ENCODE peak calls at places on chromosome 1, in nine cellular contexts. One of them, this sample, is unnamed.
A peak's percentile ranks its signal among the peaks of the same experiment; 100 is the strongest.

GRCh38 chr1:110068646-110069301 is 1.7 kb downstream of the ALX3 start:
- DNase-seq in CD8-positive, alpha-beta T cell: no peak
- DNase-seq in effector memory CD4-positive, alpha-beta T cell: no peak
- DNase-seq in Karpas-422: no peak
- DNase-seq in testis: no peak
- DNase-seq in esophagus squamous epithelium: no peak
- DNase-seq in tibial nerve: no peak
- DNase-seq in thoracic aorta: no peak
- DNase-seq in upper lobe of right lung: no peak
- DNase-seq in this sample: peak; percentile 32

GRCh38 chr1:18109756-18110597 is 2.4 kb downstream of the IGSF21 start:
- DNase-seq in CD8-positive, alpha-beta T cell: no peak
- DNase-seq in effector memory CD4-positive, alpha-beta T cell: no peak
- DNase-seq in Karpas-422: no peak
- DNase-seq in testis: peak; percentile 59
- DNase-seq in esophagus squamous epithelium: no peak
- DNase-seq in tibial nerve: peak; percentile 46
- DNase-seq in thoracic aorta: no peak
- DNase-seq in upper lobe of right lung: no peak
- DNase-seq in this sample: peak; percentile 36

GRCh38 chr1:67675800-67676199 is 9.2 kb upstream of the GADD45A start:
- DNase-seq in CD8-positive, alpha-beta T cell: no peak
- DNase-seq in effector memory CD4-positive, alpha-beta T cell: no peak
- DNase-seq in Karpas-422: peak; percentile 64
- DNase-seq in testis: no peak
- DNase-seq in esophagus squamous epithelium: no peak
- DNase-seq in tibial nerve: no peak
- DNase-seq in thoracic aorta: no peak
- DNase-seq in upper lobe of right lung: no peak
- DNase-seq in this sample: no peak

GRCh38 chr1:2975466-2976179 is 45.6 kb upstream of the ACTRT2 start:
- DNase-seq in CD8-positive, alpha-beta T cell: no peak
- DNase-seq in effector memory CD4-positive, alpha-beta T cell: no peak
- DNase-seq in Karpas-422: no peak
- DNase-seq in testis: peak; percentile 37
- DNase-seq in esophagus squamous epithelium: no peak
- DNase-seq in tibial nerve: no peak
- DNase-seq in thoracic aorta: no peak
- DNase-seq in upper lobe of right lung: peak; percentile 53
- DNase-seq in this sample: no peak

GRCh38 chr1:74467786-74468377 is 44.5 kb downstream of the LRRC53 start:
- DNase-seq in CD8-positive, alpha-beta T cell: no peak
- DNase-seq in effector memory CD4-positive, alpha-beta T cell: no peak
- DNase-seq in Karpas-422: no peak
- DNase-seq in testis: no peak
- DNase-seq in esophagus squamous epithelium: no peak
- DNase-seq in tibial nerve: no peak
- DNase-seq in thoracic aorta: no peak
- DNase-seq in upper lobe of right lung: no peak
- DNase-seq in this sample: peak; percentile 48

GRCh38 chr1:50542362-50542761 is 119.1 kb upstream of the DMRTA2 start:
- DNase-seq in CD8-positive, alpha-beta T cell: no peak
- DNase-seq in effector memory CD4-positive, alpha-beta T cell: no peak
- DNase-seq in Karpas-422: no peak
- DNase-seq in testis: no peak
- DNase-seq in esophagus squamous epithelium: no peak
- DNase-seq in tibial nerve: no peak
- DNase-seq in thoracic aorta: no peak
- DNase-seq in upper lobe of right lung: no peak
- DNase-seq in this sample: peak; percentile 32

GRCh38 chr1:218401896-218402770 is 57.0 kb downstream of the TGFB2 start:
- DNase-seq in CD8-positive, alpha-beta T cell: no peak
- DNase-seq in effector memory CD4-positive, alpha-beta T cell: no peak
- DNase-seq in Karpas-422: no peak
- DNase-seq in testis: no peak
- DNase-seq in esophagus squamous epithelium: no peak
- DNase-seq in tibial nerve: no peak
- DNase-seq in thoracic aorta: no peak
- DNase-seq in upper lobe of right lung: no peak
- DNase-seq in this sample: no peak

GRCh38 chr1:23619299-23620188 is 60.2 kb upstream of the ID3 start:
- DNase-seq in CD8-positive, alpha-beta T cell: peak; percentile 82
- DNase-seq in effector memory CD4-positive, alpha-beta T cell: peak; percentile 82
- DNase-seq in Karpas-422: peak; percentile 62
- DNase-seq in testis: no peak
- DNase-seq in esophagus squamous epithelium: no peak
- DNase-seq in tibial nerve: no peak
- DNase-seq in thoracic aorta: no peak
- DNase-seq in upper lobe of right lung: peak; percentile 72
- DNase-seq in this sample: no peak

GRCh38 chr1:115115521-115116161 is 26.3 kb upstream of the TSPAN2 start:
- DNase-seq in CD8-positive, alpha-beta T cell: no peak
- DNase-seq in effector memory CD4-positive, alpha-beta T cell: no peak
- DNase-seq in Karpas-422: no peak
- DNase-seq in testis: no peak
- DNase-seq in esophagus squamous epithelium: no peak
- DNase-seq in tibial nerve: no peak
- DNase-seq in thoracic aorta: no peak
- DNase-seq in upper lobe of right lung: no peak
- DNase-seq in this sample: no peak

GRCh38 chr1:207073906-207074820 is 14.5 kb upstream of the C4BPB start:
- DNase-seq in CD8-positive, alpha-beta T cell: no peak
- DNase-seq in effector memory CD4-positive, alpha-beta T cell: no peak
- DNase-seq in Karpas-422: no peak
- DNase-seq in testis: no peak
- DNase-seq in esophagus squamous epithelium: no peak
- DNase-seq in tibial nerve: no peak
- DNase-seq in thoracic aorta: no peak
- DNase-seq in upper lobe of right lung: no peak
- DNase-seq in this sample: no peak

GRCh38 chr1:53121319-53122172 is 20.9 kb downstream of the SLC1A7 start:
- DNase-seq in CD8-positive, alpha-beta T cell: no peak
- DNase-seq in effector memory CD4-positive, alpha-beta T cell: no peak
- DNase-seq in Karpas-422: no peak
- DNase-seq in testis: peak; percentile 50
- DNase-seq in esophagus squamous epithelium: no peak
- DNase-seq in tibial nerve: peak; percentile 36
- DNase-seq in thoracic aorta: no peak
- DNase-seq in upper lobe of right lung: no peak
- DNase-seq in this sample: peak; percentile 77

GRCh38 chr1:41677586-41677985 is 193.1 kb upstream of the EDN2 start:
- DNase-seq in CD8-positive, alpha-beta T cell: no peak
- DNase-seq in effector memory CD4-positive, alpha-beta T cell: no peak
- DNase-seq in Karpas-422: no peak
- DNase-seq in testis: no peak
- DNase-seq in esophagus squamous epithelium: no peak
- DNase-seq in tibial nerve: no peak
- DNase-seq in thoracic aorta: no peak
- DNase-seq in upper lobe of right lung: peak; percentile 16
- DNase-seq in this sample: no peak

GRCh38 chr1:190708418-190709057 is 230.9 kb upstream of the BRINP3 start:
- DNase-seq in CD8-positive, alpha-beta T cell: no peak
- DNase-seq in effector memory CD4-positive, alpha-beta T cell: no peak
- DNase-seq in Karpas-422: no peak
- DNase-seq in testis: no peak
- DNase-seq in esophagus squamous epithelium: no peak
- DNase-seq in tibial nerve: no peak
- DNase-seq in thoracic aorta: no peak
- DNase-seq in upper lobe of right lung: no peak
- DNase-seq in this sample: no peak

GRCh38 chr1:36096500-36097412 is 8.1 kb downstream of the ADPRS start:
- DNase-seq in CD8-positive, alpha-beta T cell: no peak
- DNase-seq in effector memory CD4-positive, alpha-beta T cell: no peak
- DNase-seq in Karpas-422: peak; percentile 75
- DNase-seq in testis: peak; percentile 39
- DNase-seq in esophagus squamous epithelium: no peak
- DNase-seq in tibial nerve: no peak
- DNase-seq in thoracic aorta: no peak
- DNase-seq in upper lobe of right lung: no peak
- DNase-seq in this sample: peak; percentile 9

GRCh38 chr1:228259951-228260350 is 52.1 kb downstream of the OBSCN start:
- DNase-seq in CD8-positive, alpha-beta T cell: no peak
- DNase-seq in effector memory CD4-positive, alpha-beta T cell: no peak
- DNase-seq in Karpas-422: no peak
- DNase-seq in testis: no peak
- DNase-seq in esophagus squamous epithelium: no peak
- DNase-seq in tibial nerve: no peak
- DNase-seq in thoracic aorta: no peak
- DNase-seq in upper lobe of right lung: no peak
- DNase-seq in this sample: no peak

GRCh38 chr1:21234779-21235178 is 55.5 kb downstream of the ECE1 start:
- DNase-seq in CD8-positive, alpha-beta T cell: no peak
- DNase-seq in effector memory CD4-positive, alpha-beta T cell: no peak
- DNase-seq in Karpas-422: no peak
- DNase-seq in testis: no peak
- DNase-seq in esophagus squamous epithelium: no peak
- DNase-seq in tibial nerve: no peak
- DNase-seq in thoracic aorta: no peak
- DNase-seq in upper lobe of right lung: no peak
- DNase-seq in this sample: no peak

GRCh38 chr1:147062951-147063350 is 109.3 kb downstream of the PRKAB2 start:
- DNase-seq in CD8-positive, alpha-beta T cell: no peak
- DNase-seq in effector memory CD4-positive, alpha-beta T cell: no peak
- DNase-seq in Karpas-422: no peak
- DNase-seq in testis: no peak
- DNase-seq in esophagus squamous epithelium: no peak
- DNase-seq in tibial nerve: no peak
- DNase-seq in thoracic aorta: no peak
- DNase-seq in upper lobe of right lung: no peak
- DNase-seq in this sample: no peak

GRCh38 chr1:4527819-4528218 is 126.6 kb upstream of the AJAP1 start:
- DNase-seq in CD8-positive, alpha-beta T cell: no peak
- DNase-seq in effector memory CD4-positive, alpha-beta T cell: no peak
- DNase-seq in Karpas-422: no peak
- DNase-seq in testis: no peak
- DNase-seq in esophagus squamous epithelium: no peak
- DNase-seq in tibial nerve: no peak
- DNase-seq in thoracic aorta: no peak
- DNase-seq in upper lobe of right lung: no peak
- DNase-seq in this sample: no peak

GRCh38 chr1:91894036-91894761 is 8.2 kb upstream of the TGFBR3 start:
- DNase-seq in CD8-positive, alpha-beta T cell: no peak
- DNase-seq in effector memory CD4-positive, alpha-beta T cell: no peak
- DNase-seq in Karpas-422: no peak
- DNase-seq in testis: no peak
- DNase-seq in esophagus squamous epithelium: no peak
- DNase-seq in tibial nerve: no peak
- DNase-seq in thoracic aorta: no peak
- DNase-seq in upper lobe of right lung: no peak
- DNase-seq in this sample: peak; percentile 23

GRCh38 chr1:145926706-145927072 is 595 bp downstream of the RBM8A start:
- DNase-seq in CD8-positive, alpha-beta T cell: no peak
- DNase-seq in effector memory CD4-positive, alpha-beta T cell: peak; percentile 7
- DNase-seq in Karpas-422: no peak
- DNase-seq in testis: no peak
- DNase-seq in esophagus squamous epithelium: no peak
- DNase-seq in tibial nerve: no peak
- DNase-seq in thoracic aorta: no peak
- DNase-seq in upper lobe of right lung: no peak
- DNase-seq in this sample: no peak

DNA sequence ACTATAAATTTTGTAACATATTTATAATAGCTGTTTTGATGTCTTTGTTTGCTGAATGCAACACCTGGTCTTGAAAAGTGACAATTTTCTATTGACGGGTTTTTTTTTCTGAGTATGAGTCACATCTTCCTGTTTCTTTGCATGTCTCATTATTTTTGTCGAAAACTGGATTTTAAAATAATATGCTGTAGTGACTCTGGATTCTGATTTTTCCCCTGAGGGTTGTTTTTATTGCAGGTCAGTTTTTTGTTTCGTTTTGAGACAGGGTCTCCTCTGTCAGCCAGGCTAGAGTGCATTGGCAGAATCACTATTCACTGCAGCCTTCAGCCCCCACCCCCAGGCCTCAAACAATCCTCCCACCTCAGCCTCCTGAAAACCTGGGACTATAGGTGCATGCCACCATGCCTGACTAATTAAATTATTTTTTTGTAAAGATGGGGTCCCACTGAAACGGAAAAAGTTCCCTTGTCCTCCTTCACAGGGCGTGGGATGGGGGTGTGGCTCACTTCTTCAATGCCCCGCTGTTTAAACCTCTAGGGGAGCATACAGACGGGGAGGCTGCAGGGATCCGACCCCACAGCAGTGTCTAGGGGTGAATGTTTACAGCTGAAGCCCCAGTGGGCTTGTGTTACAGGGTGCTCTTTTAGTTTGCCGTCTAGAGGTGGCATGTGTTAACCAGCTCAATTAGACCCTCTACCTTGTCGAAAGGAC is 11.3 kb upstream of the PPIE start:
- DNase-seq in CD8-positive, alpha-beta T cell: no peak
- DNase-seq in effector memory CD4-positive, alpha-beta T cell: no peak
- DNase-seq in Karpas-422: no peak
- DNase-seq in testis: no peak
- DNase-seq in esophagus squamous epithelium: no peak
- DNase-seq in tibial nerve: no peak
- DNase-seq in thoracic aorta: no peak
- DNase-seq in upper lobe of right lung: no peak
- DNase-seq in this sample: no peak
- H3K27me3 ChIP-seq in CD8-positive, alpha-beta T cell: peaks cover 6% of the 10 kb centered on the region
- H3K27me3 ChIP-seq in effector memory CD4-positive, alpha-beta T cell: peaks cover 13% of the 10 kb centered on the region
- H3K27me3 ChIP-seq in Karpas-422: no peaks in the 10 kb centered on the region
- H3K27me3 ChIP-seq in testis: no peaks in the 10 kb centered on the region
- H3K27me3 ChIP-seq in esophagus squamous epithelium: peaks cover 13% of the 10 kb centered on the region
- H3K27me3 ChIP-seq in tibial nerve: no peaks in the 10 kb centered on the region
- H3K27me3 ChIP-seq in thoracic aorta: no peaks in the 10 kb centered on the region
- H3K27me3 ChIP-seq in upper lobe of right lung: peaks cover 24% of the 10 kb centered on the region
- H3K27me3 ChIP-seq in this sample: peaks cover 100% of the 10 kb centered on the region

GRCh38 chr1:221204055-221204833 is 325.0 kb downstream of the HLX start:
- DNase-seq in CD8-positive, alpha-beta T cell: no peak
- DNase-seq in effector memory CD4-positive, alpha-beta T cell: no peak
- DNase-seq in Karpas-422: no peak
- DNase-seq in testis: no peak
- DNase-seq in esophagus squamous epithelium: no peak
- DNase-seq in tibial nerve: no peak
- DNase-seq in thoracic aorta: no peak
- DNase-seq in upper lobe of right lung: no peak
- DNase-seq in this sample: peak; percentile 9
- H3K27me3 ChIP-seq in CD8-positive, alpha-beta T cell: no peaks in the 10 kb centered on the region
- H3K27me3 ChIP-seq in effector memory CD4-positive, alpha-beta T cell: no peaks in the 10 kb centered on the region
- H3K27me3 ChIP-seq in Karpas-422: no peaks in the 10 kb centered on the region
- H3K27me3 ChIP-seq in testis: no peaks in the 10 kb centered on the region
- H3K27me3 ChIP-seq in esophagus squamous epithelium: no peaks in the 10 kb centered on the region
- H3K27me3 ChIP-seq in tibial nerve: no peaks in the 10 kb centered on the region
- H3K27me3 ChIP-seq in thoracic aorta: no peaks in the 10 kb centered on the region
- H3K27me3 ChIP-seq in upper lobe of right lung: no peaks in the 10 kb centered on the region
- H3K27me3 ChIP-seq in this sample: no peaks in the 10 kb centered on the region

GRCh38 chr1:153399401-153400055 is 8.7 kb upstream of the S100A8 start:
- DNase-seq in CD8-positive, alpha-beta T cell: no peak
- DNase-seq in effector memory CD4-positive, alpha-beta T cell: no peak
- DNase-seq in Karpas-422: no peak
- DNase-seq in testis: no peak
- DNase-seq in esophagus squamous epithelium: no peak
- DNase-seq in tibial nerve: no peak
- DNase-seq in thoracic aorta: no peak
- DNase-seq in upper lobe of right lung: no peak
- DNase-seq in this sample: no peak
- H3K27me3 ChIP-seq in CD8-positive, alpha-beta T cell: no peaks in the 10 kb centered on the region
- H3K27me3 ChIP-seq in effector memory CD4-positive, alpha-beta T cell: no peaks in the 10 kb centered on the region
- H3K27me3 ChIP-seq in Karpas-422: no peaks in the 10 kb centered on the region
- H3K27me3 ChIP-seq in testis: no peaks in the 10 kb centered on the region
- H3K27me3 ChIP-seq in esophagus squamous epithelium: no peaks in the 10 kb centered on the region
- H3K27me3 ChIP-seq in tibial nerve: no peaks in the 10 kb centered on the region
- H3K27me3 ChIP-seq in thoracic aorta: no peaks in the 10 kb centered on the region
- H3K27me3 ChIP-seq in upper lobe of right lung: no peaks in the 10 kb centered on the region
- H3K27me3 ChIP-seq in this sample: no peaks in the 10 kb centered on the region

GRCh38 chr1:30874176-30874575 is 34.4 kb downstream of the SDC3 start:
- DNase-seq in CD8-positive, alpha-beta T cell: no peak
- DNase-seq in effector memory CD4-positive, alpha-beta T cell: no peak
- DNase-seq in Karpas-422: no peak
- DNase-seq in testis: no peak
- DNase-seq in esophagus squamous epithelium: no peak
- DNase-seq in tibial nerve: no peak
- DNase-seq in thoracic aorta: no peak
- DNase-seq in upper lobe of right lung: no peak
- DNase-seq in this sample: no peak
- H3K27me3 ChIP-seq in CD8-positive, alpha-beta T cell: no peaks in the 10 kb centered on the region
- H3K27me3 ChIP-seq in effector memory CD4-positive, alpha-beta T cell: no peaks in the 10 kb centered on the region
- H3K27me3 ChIP-seq in Karpas-422: no peaks in the 10 kb centered on the region
- H3K27me3 ChIP-seq in testis: no peaks in the 10 kb centered on the region
- H3K27me3 ChIP-seq in esophagus squamous epithelium: no peaks in the 10 kb centered on the region
- H3K27me3 ChIP-seq in tibial nerve: no peaks in the 10 kb centered on the region
- H3K27me3 ChIP-seq in thoracic aorta: no peaks in the 10 kb centered on the region
- H3K27me3 ChIP-seq in upper lobe of right lung: no peaks in the 10 kb centered on the region
- H3K27me3 ChIP-seq in this sample: no peaks in the 10 kb centered on the region